ENCODE peak calls at places on chromosomes 16 and 17, in nine cellular contexts. One of them, this sample, is unnamed. For H3K27me3, the result is how much of the 10 kb centered on the place peaks cover.

GRCh38 chr16:78633551-78633950 is 534.1 kb downstream of the WWOX start:
- DNase-seq in colonic mucosa: no peak
- DNase-seq in left ventricle myocardium inferior: no peak
- DNase-seq in K562: no peak
- DNase-seq in lower lobe of right lung: no peak
- DNase-seq in Caco-2: no peak
- DNase-seq in dorsolateral prefrontal cortex: no peak
- DNase-seq in fibroblast of lung: no peak
- DNase-seq in body of pancreas: no peak
- DNase-seq in this sample: no peak

GRCh38 chr16:27293343-27293742 is 20.4 kb upstream of the IL4R start:
- DNase-seq in colonic mucosa: no peak
- DNase-seq in left ventricle myocardium inferior: no peak
- DNase-seq in K562: no peak
- DNase-seq in lower lobe of right lung: no peak
- DNase-seq in Caco-2: no peak
- DNase-seq in dorsolateral prefrontal cortex: no peak
- DNase-seq in fibroblast of lung: no peak
- DNase-seq in body of pancreas: no peak
- DNase-seq in this sample: no peak

GRCh38 chr17:62179525-62180161 is 114.6 kb upstream of the MED13 start:
- DNase-seq in colonic mucosa: peak
- DNase-seq in left ventricle myocardium inferior: no peak
- DNase-seq in K562: peak
- DNase-seq in lower lobe of right lung: no peak
- DNase-seq in Caco-2: peak
- DNase-seq in dorsolateral prefrontal cortex: no peak
- DNase-seq in fibroblast of lung: peak
- DNase-seq in body of pancreas: no peak
- DNase-seq in this sample: peak

GRCh38 chr17:29042679-29043538 is at the start of gene PIPOX:
- DNase-seq in colonic mucosa: no peak
- DNase-seq in left ventricle myocardium inferior: no peak
- DNase-seq in K562: peak
- DNase-seq in lower lobe of right lung: peak
- DNase-seq in Caco-2: no peak
- DNase-seq in dorsolateral prefrontal cortex: peak
- DNase-seq in fibroblast of lung: peak
- DNase-seq in body of pancreas: peak
- DNase-seq in this sample: no peak

GRCh38 chr17:6381052-6381451 is 53.9 kb downstream of the AIPL1 start:
- DNase-seq in colonic mucosa: no peak
- DNase-seq in left ventricle myocardium inferior: no peak
- DNase-seq in K562: no peak
- DNase-seq in lower lobe of right lung: no peak
- DNase-seq in Caco-2: no peak
- DNase-seq in dorsolateral prefrontal cortex: no peak
- DNase-seq in fibroblast of lung: no peak
- DNase-seq in body of pancreas: no peak
- DNase-seq in this sample: no peak

GRCh38 chr17:44501866-44502265 is 1.3 kb downstream of the GPATCH8 start:
- DNase-seq in colonic mucosa: no peak
- DNase-seq in left ventricle myocardium inferior: no peak
- DNase-seq in K562: peak
- DNase-seq in lower lobe of right lung: no peak
- DNase-seq in Caco-2: no peak
- DNase-seq in dorsolateral prefrontal cortex: no peak
- DNase-seq in fibroblast of lung: peak
- DNase-seq in body of pancreas: no peak
- DNase-seq in this sample: no peak

GRCh38 chr16:55641430-55642056 is 14.2 kb upstream of the SLC6A2 start:
- DNase-seq in colonic mucosa: no peak
- DNase-seq in left ventricle myocardium inferior: no peak
- DNase-seq in K562: no peak
- DNase-seq in lower lobe of right lung: no peak
- DNase-seq in Caco-2: no peak
- DNase-seq in dorsolateral prefrontal cortex: no peak
- DNase-seq in fibroblast of lung: peak
- DNase-seq in body of pancreas: no peak
- DNase-seq in this sample: no peak

GRCh38 chr17:34081269-34081668 is 173.8 kb upstream of the CCL2 start:
- DNase-seq in colonic mucosa: no peak
- DNase-seq in left ventricle myocardium inferior: no peak
- DNase-seq in K562: peak
- DNase-seq in lower lobe of right lung: no peak
- DNase-seq in Caco-2: peak
- DNase-seq in dorsolateral prefrontal cortex: no peak
- DNase-seq in fibroblast of lung: no peak
- DNase-seq in body of pancreas: no peak
- DNase-seq in this sample: no peak

GRCh38 chr16:74847202-74847601 is 72.6 kb upstream of the FA2H start:
- DNase-seq in colonic mucosa: no peak
- DNase-seq in left ventricle myocardium inferior: no peak
- DNase-seq in K562: no peak
- DNase-seq in lower lobe of right lung: no peak
- DNase-seq in Caco-2: no peak
- DNase-seq in dorsolateral prefrontal cortex: no peak
- DNase-seq in fibroblast of lung: no peak
- DNase-seq in body of pancreas: no peak
- DNase-seq in this sample: no peak

GRCh38 chr16:85310868-85311585 is 198.8 kb upstream of the CIBAR2 start:
- DNase-seq in colonic mucosa: no peak
- DNase-seq in left ventricle myocardium inferior: peak
- DNase-seq in K562: no peak
- DNase-seq in lower lobe of right lung: no peak
- DNase-seq in Caco-2: no peak
- DNase-seq in dorsolateral prefrontal cortex: peak
- DNase-seq in fibroblast of lung: no peak
- DNase-seq in body of pancreas: no peak
- DNase-seq in this sample: no peak

GRCh38 chr16:81553814-81554675 is 109.4 kb downstream of the CMIP start:
- DNase-seq in colonic mucosa: no peak
- DNase-seq in left ventricle myocardium inferior: no peak
- DNase-seq in K562: no peak
- DNase-seq in lower lobe of right lung: peak
- DNase-seq in Caco-2: no peak
- DNase-seq in dorsolateral prefrontal cortex: no peak
- DNase-seq in fibroblast of lung: no peak
- DNase-seq in body of pancreas: no peak
- DNase-seq in this sample: no peak

GRCh38 chr16:66472961-66473610 is 46.0 kb downstream of the BEAN1 start:
- DNase-seq in colonic mucosa: no peak
- DNase-seq in left ventricle myocardium inferior: no peak
- DNase-seq in K562: no peak
- DNase-seq in lower lobe of right lung: no peak
- DNase-seq in Caco-2: no peak
- DNase-seq in dorsolateral prefrontal cortex: no peak
- DNase-seq in fibroblast of lung: no peak
- DNase-seq in body of pancreas: no peak
- DNase-seq in this sample: no peak

GRCh38 chr16:10308305-10309193 is 77.3 kb upstream of the ATF7IP2 start:
- DNase-seq in colonic mucosa: no peak
- DNase-seq in left ventricle myocardium inferior: no peak
- DNase-seq in K562: no peak
- DNase-seq in lower lobe of right lung: no peak
- DNase-seq in Caco-2: no peak
- DNase-seq in dorsolateral prefrontal cortex: no peak
- DNase-seq in fibroblast of lung: no peak
- DNase-seq in body of pancreas: no peak
- DNase-seq in this sample: no peak

GRCh38 chr17:41020346-41020745 is 6.7 kb downstream of the KRTAP1-5 start:
- DNase-seq in colonic mucosa: no peak
- DNase-seq in left ventricle myocardium inferior: no peak
- DNase-seq in K562: no peak
- DNase-seq in lower lobe of right lung: no peak
- DNase-seq in Caco-2: peak
- DNase-seq in dorsolateral prefrontal cortex: no peak
- DNase-seq in fibroblast of lung: no peak
- DNase-seq in body of pancreas: no peak
- DNase-seq in this sample: no peak

GRCh38 chr16:57374067-57374534 is 1.8 kb downstream of the CX3CL1 start:
- DNase-seq in colonic mucosa: no peak
- DNase-seq in left ventricle myocardium inferior: no peak
- DNase-seq in K562: no peak
- DNase-seq in lower lobe of right lung: no peak
- DNase-seq in Caco-2: no peak
- DNase-seq in dorsolateral prefrontal cortex: no peak
- DNase-seq in fibroblast of lung: no peak
- DNase-seq in body of pancreas: no peak
- DNase-seq in this sample: no peak

GRCh38 chr16:1674306-1674705 is 3.8 kb upstream of the JPT2 start:
- DNase-seq in colonic mucosa: no peak
- DNase-seq in left ventricle myocardium inferior: no peak
- DNase-seq in K562: no peak
- DNase-seq in lower lobe of right lung: no peak
- DNase-seq in Caco-2: no peak
- DNase-seq in dorsolateral prefrontal cortex: no peak
- DNase-seq in fibroblast of lung: no peak
- DNase-seq in body of pancreas: no peak
- DNase-seq in this sample: no peak

GRCh38 chr16:89695875-89696597 is 5.5 kb downstream of the SPATA2L start:
- DNase-seq in colonic mucosa: no peak
- DNase-seq in left ventricle myocardium inferior: no peak
- DNase-seq in K562: no peak
- DNase-seq in lower lobe of right lung: peak
- DNase-seq in Caco-2: no peak
- DNase-seq in dorsolateral prefrontal cortex: no peak
- DNase-seq in fibroblast of lung: no peak
- DNase-seq in body of pancreas: no peak
- DNase-seq in this sample: no peak

GRCh38 chr16:89693289-89693731 is 6.8 kb downstream of the CDK10 start:
- DNase-seq in colonic mucosa: no peak
- DNase-seq in left ventricle myocardium inferior: no peak
- DNase-seq in K562: no peak
- DNase-seq in lower lobe of right lung: no peak
- DNase-seq in Caco-2: no peak
- DNase-seq in dorsolateral prefrontal cortex: no peak
- DNase-seq in fibroblast of lung: no peak
- DNase-seq in body of pancreas: no peak
- DNase-seq in this sample: no peak

GRCh38 chr16:89695086-89695874 is 6.2 kb downstream of the SPATA2L start:
- DNase-seq in colonic mucosa: no peak
- DNase-seq in left ventricle myocardium inferior: no peak
- DNase-seq in K562: no peak
- DNase-seq in lower lobe of right lung: peak
- DNase-seq in Caco-2: no peak
- DNase-seq in dorsolateral prefrontal cortex: no peak
- DNase-seq in fibroblast of lung: no peak
- DNase-seq in body of pancreas: no peak
- DNase-seq in this sample: no peak

GRCh38 chr16:89691986-89692569 is 5.6 kb downstream of the CDK10 start:
- DNase-seq in colonic mucosa: no peak
- DNase-seq in left ventricle myocardium inferior: no peak
- DNase-seq in K562: no peak
- DNase-seq in lower lobe of right lung: no peak
- DNase-seq in Caco-2: no peak
- DNase-seq in dorsolateral prefrontal cortex: no peak
- DNase-seq in fibroblast of lung: no peak
- DNase-seq in body of pancreas: no peak
- DNase-seq in this sample: no peak

GRCh38 chr16:89693931-89694783 is 7.3 kb downstream of the SPATA2L start:
- DNase-seq in colonic mucosa: no peak
- DNase-seq in left ventricle myocardium inferior: no peak
- DNase-seq in K562: no peak
- DNase-seq in lower lobe of right lung: peak
- DNase-seq in Caco-2: no peak
- DNase-seq in dorsolateral prefrontal cortex: no peak
- DNase-seq in fibroblast of lung: no peak
- DNase-seq in body of pancreas: no peak
- DNase-seq in this sample: no peak
- H3K4me3 ChIP-seq in colonic mucosa: no peak
- H3K4me3 ChIP-seq in left ventricle myocardium inferior: no peak
- H3K4me3 ChIP-seq in K562: no peak
- H3K4me3 ChIP-seq in lower lobe of right lung: no peak
- H3K4me3 ChIP-seq in Caco-2: no peak
- H3K4me3 ChIP-seq in dorsolateral prefrontal cortex: no peak
- H3K4me3 ChIP-seq in fibroblast of lung: no peak
- H3K4me3 ChIP-seq in body of pancreas: no peak
- H3K4me3 ChIP-seq in this sample: no peak

DNA sequence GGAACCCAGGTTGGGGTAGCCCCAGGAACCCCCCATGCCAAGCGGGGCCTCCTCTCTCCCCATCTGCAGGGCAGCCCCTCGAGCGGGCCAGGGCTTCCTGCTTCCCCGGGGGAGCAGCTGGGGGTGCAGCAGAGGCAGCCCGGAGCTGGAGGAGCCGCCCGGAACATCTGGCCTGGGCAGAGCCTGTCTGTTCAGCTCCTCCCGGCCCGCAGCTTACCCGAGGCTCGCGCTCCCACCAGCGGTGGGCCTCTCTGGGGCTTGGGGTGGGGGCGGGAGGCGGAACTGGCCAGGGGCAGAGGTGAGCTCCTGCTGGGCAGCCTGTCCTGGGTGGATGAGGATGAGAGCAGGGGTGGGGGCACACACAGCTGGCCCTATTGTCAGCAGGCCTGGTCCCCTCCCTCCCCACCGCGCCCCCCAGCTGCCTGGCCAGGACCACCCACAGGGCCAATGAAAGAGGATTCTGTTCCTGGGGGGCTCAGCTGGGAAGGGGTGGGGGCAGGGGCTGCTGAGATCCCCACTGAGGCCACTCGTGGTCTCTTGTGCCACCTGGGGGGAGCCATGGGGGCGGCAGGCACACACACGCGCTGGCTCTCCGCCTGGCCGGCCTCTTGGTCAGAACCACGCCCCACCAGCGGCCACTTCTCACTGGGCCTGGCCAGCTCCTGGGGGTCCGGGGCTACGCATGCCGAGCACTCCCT is 34.7 kb downstream of the BAHCC1 start:
- DNase-seq in colonic mucosa: no peak
- DNase-seq in left ventricle myocardium inferior: peak
- DNase-seq in K562: no peak
- DNase-seq in lower lobe of right lung: no peak
- DNase-seq in Caco-2: peak
- DNase-seq in dorsolateral prefrontal cortex: no peak
- DNase-seq in fibroblast of lung: peak
- DNase-seq in body of pancreas: no peak
- DNase-seq in this sample: no peak
- TF ChIP-seq CTCF in colonic mucosa: no peak
- TF ChIP-seq CTCF in left ventricle myocardium inferior: peak
- TF ChIP-seq CTCF in K562: peak
- TF ChIP-seq CTCF in lower lobe of right lung: no peak
- TF ChIP-seq CTCF in Caco-2: no peak
- TF ChIP-seq CTCF in dorsolateral prefrontal cortex: peak
- TF ChIP-seq CTCF in fibroblast of lung: no peak
- TF ChIP-seq CTCF in body of pancreas: no peak
- TF ChIP-seq CTCF in this sample: no peak

GRCh38 chr17:56793947-56794346 is 39.8 kb downstream of the C17orf67 start:
- DNase-seq in colonic mucosa: no peak
- DNase-seq in left ventricle myocardium inferior: no peak
- DNase-seq in K562: no peak
- DNase-seq in lower lobe of right lung: no peak
- DNase-seq in Caco-2: no peak
- DNase-seq in dorsolateral prefrontal cortex: no peak
- DNase-seq in fibroblast of lung: no peak
- DNase-seq in body of pancreas: no peak
- DNase-seq in this sample: no peak
- H3K27me3 ChIP-seq in colonic mucosa: under half
- H3K27me3 ChIP-seq in left ventricle myocardium inferior: under half
- H3K27me3 ChIP-seq in K562: under half
- H3K27me3 ChIP-seq in lower lobe of right lung: under half
- H3K27me3 ChIP-seq in Caco-2: under half
- H3K27me3 ChIP-seq in dorsolateral prefrontal cortex: under half
- H3K27me3 ChIP-seq in fibroblast of lung: under half
- H3K27me3 ChIP-seq in body of pancreas: under half
- H3K27me3 ChIP-seq in this sample: under half

GRCh38 chr17:49739662-49740271 is 24.2 kb downstream of the FAM117A start:
- DNase-seq in colonic mucosa: peak
- DNase-seq in left ventricle myocardium inferior: peak
- DNase-seq in K562: peak
- DNase-seq in lower lobe of right lung: peak
- DNase-seq in Caco-2: no peak
- DNase-seq in dorsolateral prefrontal cortex: peak
- DNase-seq in fibroblast of lung: peak
- DNase-seq in body of pancreas: peak
- DNase-seq in this sample: no peak
- H3K4me3 ChIP-seq in colonic mucosa: no peak
- H3K4me3 ChIP-seq in left ventricle myocardium inferior: no peak
- H3K4me3 ChIP-seq in K562: peak
- H3K4me3 ChIP-seq in lower lobe of right lung: peak
- H3K4me3 ChIP-seq in Caco-2: no peak
- H3K4me3 ChIP-seq in dorsolateral prefrontal cortex: no peak
- H3K4me3 ChIP-seq in fibroblast of lung: no peak
- H3K4me3 ChIP-seq in body of pancreas: no peak
- H3K4me3 ChIP-seq in this sample: no peak